ENCODE peak calls at places on chromosomes 2 and 18, in four cellular contexts. E is lung, Z is mesenchymal stem cell, U is body of pancreas. Q is an unnamed sample.

GRCh38 chr2:196568506-196568905 is 71.0 kb upstream of the CCDC150 start:
- DNase-seq in E (no peak), Z (no peak), U (no peak), Q (no peak)

GRCh38 chr2:238900511-238900910 is 52.6 kb downstream of the TWIST2 start:
- DNase-seq in E (no peak), Z (peak; percentile 34), U (no peak), Q (no peak)

GRCh38 chr2:71220743-71221142 is 6.2 kb downstream of the PAIP2B start:
- DNase-seq in E (no peak), Z (no peak), U (no peak), Q (no peak)

GRCh38 chr2:59307196-59307595 is 1066.1 kb upstream of the FANCL start:
- DNase-seq in E (no peak), Z (no peak), U (no peak), Q (no peak)

GRCh38 chr2:238810321-238810720 is 37.6 kb upstream of the TWIST2 start:
- DNase-seq in E (no peak), Z (no peak), U (no peak), Q (no peak)

GRCh38 chr2:219639356-219639755 is 11.9 kb downstream of the SLC4A3 start:
- DNase-seq in E (no peak), Z (no peak), U (no peak), Q (no peak)

GRCh38 chr2:100427627-100428258 is 10.3 kb upstream of the CHST10 start:
- DNase-seq in E (peak; percentile 57), Z (peak; percentile 45), U (peak; percentile 60), Q (peak; percentile 63)

GRCh38 chr2:86068098-86069047 is 37.3 kb downstream of the POLR1A start:
- DNase-seq in E (no peak), Z (peak; percentile 44), U (peak; percentile 42), Q (peak; percentile 51)

GRCh38 chr2:168146892-168147810 is 100.2 kb downstream of the STK39 start:
- DNase-seq in E (no peak), Z (no peak), U (no peak), Q (no peak)

GRCh38 chr2:128302011-128302743 is 16.5 kb downstream of the HS6ST1 start:
- DNase-seq in E (no peak), Z (no peak), U (no peak), Q (no peak)

GRCh38 chr18:7466190-7466589 is 100.9 kb upstream of the PTPRM start:
- DNase-seq in E (no peak), Z (no peak), U (no peak), Q (no peak)

GRCh38 chr2:202164409-202164808 is 74.0 kb downstream of the SUMO1 start:
- DNase-seq in E (no peak), Z (no peak), U (no peak), Q (no peak)

GRCh38 chr2:237565974-237566373 is 400 bp upstream of the PRLH start:
- DNase-seq in E (no peak), Z (no peak), U (no peak), Q (no peak)

GRCh38 chr18:13889661-13890060 is 25.7 kb downstream of the MC2R start:
- DNase-seq in E (no peak), Z (no peak), U (no peak), Q (no peak)

GRCh38 chr2:42125887-42126594 is 43.1 kb upstream of the EML4 start:
- DNase-seq in E (no peak), Z (no peak), U (no peak), Q (no peak)

GRCh38 chr2:161136696-161137324 is 23.4 kb upstream of the TANK start:
- DNase-seq in E (no peak), Z (peak; percentile 95), U (no peak), Q (peak; percentile 77)

GRCh38 chr2:122543815-122544214 is 788.4 kb downstream of the TSN start:
- DNase-seq in E (no peak), Z (no peak), U (no peak), Q (no peak)

GRCh38 chr2:104120144-104120543 is 733.8 kb upstream of the POU3F3 start:
- DNase-seq in E (no peak), Z (no peak), U (no peak), Q (no peak)

GRCh38 chr2:106562826-106563594 is 75.8 kb downstream of the CD8B2 start:
- DNase-seq in E (no peak), Z (no peak), U (no peak), Q (no peak)

GRCh38 chr2:8159966-8160603 is 521.8 kb upstream of the ID2 start:
- DNase-seq in E (no peak), Z (no peak), U (no peak), Q (peak; percentile 81)

GRCh38 chr2:201837824-201838340 is 31.5 kb downstream of the CDK15 start:
- DNase-seq in E (no peak), Z (no peak), U (no peak), Q (no peak)

GRCh38 chr2:16664809-16665745 is 557 bp downstream of the CYRIA start:
- DNase-seq in E (no peak), Z (no peak), U (no peak), Q (no peak)

GRCh38 chr2:16663121-16663905 is 2.3 kb downstream of the CYRIA start:
- DNase-seq in E (no peak), Z (peak; percentile 36), U (no peak), Q (peak; percentile 61)

GRCh38 chr2:16664052-16664731 is 1.4 kb downstream of the CYRIA start:
- DNase-seq in E (peak; percentile 66), Z (peak; percentile 96), U (peak; percentile 52), Q (peak; percentile 75)

GRCh38 chr2:16665746-16666452 is at the start of gene CYRIA:
- DNase-seq in E (peak; percentile 60), Z (peak; percentile 61), U (peak; percentile 60), Q (peak; percentile 73)

GRCh38 chr2:16666453-16666801 is 793 bp upstream of the CYRIA start:
- DNase-seq in E (no peak), Z (peak; percentile 80), U (no peak), Q (no peak)
- H3K4me3 ChIP-seq in E (no peak overlapping the region), Z (peak overlapping the region; percentile 80), U (no peak overlapping the region), Q (peak overlapping the region; percentile 64)

GRCh38 chr18:67354091-67354490 is 162.4 kb downstream of the DSEL start:
- DNase-seq in E (no peak), Z (no peak), U (no peak), Q (no peak)

GRCh38 chr18:67359868-67360838 is 156.4 kb downstream of the DSEL start:
- DNase-seq in E (no peak), Z (peak; percentile 98), U (peak; percentile 65), Q (no peak)

GRCh38 chr18:67358947-67359346 is 157.6 kb downstream of the DSEL start:
- DNase-seq in E (no peak), Z (no peak), U (no peak), Q (no peak)

DNA sequence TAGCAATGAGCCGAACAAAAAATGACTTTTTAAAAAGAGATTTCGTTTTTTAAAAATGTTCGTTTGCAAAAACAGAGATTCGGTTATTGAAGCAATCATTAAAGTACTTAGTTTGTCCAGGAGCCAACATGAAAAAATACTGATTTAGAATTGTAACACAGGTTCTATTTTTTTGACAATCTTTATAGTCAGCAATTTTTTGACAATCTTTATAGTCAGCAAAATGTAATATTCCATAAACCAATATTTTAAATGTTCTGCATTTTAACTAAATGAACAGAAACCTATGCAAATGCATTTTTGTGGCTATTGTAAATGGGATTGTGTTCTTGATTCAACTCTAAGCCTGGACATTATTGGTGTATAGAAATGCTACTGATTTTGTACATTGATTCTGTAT is 161.8 kb downstream of the DSEL start:
- DNase-seq in E (no peak), Z (no peak), U (no peak), Q (no peak)
- H3K4me1 ChIP-seq in E (no peaks in the 10 kb centered on the region), Z (no peaks in the 10 kb centered on the region), U (no peaks in the 10 kb centered on the region), Q (no peaks in the 10 kb centered on the region)

DNA sequence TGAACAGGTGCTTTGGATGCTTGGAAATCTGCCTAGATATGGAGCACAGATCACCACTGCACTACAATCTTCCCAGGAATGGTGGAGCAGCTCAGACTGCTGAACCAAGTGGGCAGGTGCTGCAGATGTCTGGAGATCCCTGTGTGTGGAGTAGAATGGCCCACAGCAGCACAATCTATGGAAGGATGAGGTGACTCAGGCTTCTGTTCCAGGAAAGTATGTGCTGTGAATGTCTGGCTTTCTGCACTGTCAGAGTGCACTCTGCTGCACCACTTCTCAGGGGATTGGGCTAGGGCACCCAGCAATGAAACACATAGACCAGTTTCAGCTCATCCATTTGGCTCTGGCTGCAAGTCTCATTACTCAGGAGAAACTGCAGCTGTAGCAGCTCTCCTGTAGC is 865.4 kb upstream of the NXPH2 start:
- DNase-seq in E (no peak), Z (no peak), U (no peak), Q (no peak)
- H3K9me3 ChIP-seq in E (peaks cover 15% of the 10 kb centered on the region), Z (peaks cover 39% of the 10 kb centered on the region), U (no peaks in the 10 kb centered on the region), Q (no peaks in the 10 kb centered on the region)

GRCh38 chr2:75200140-75200985 is 1.0 kb upstream of the TACR1 start:
- DNase-seq in E (peak; percentile 48), Z (peak; percentile 50), U (peak; percentile 81), Q (no peak)
- H3K4me3 ChIP-seq in E (no peak overlapping the region), Z (peak overlapping the region; percentile 80), U (no peak overlapping the region), Q (no peak overlapping the region)

DNA sequence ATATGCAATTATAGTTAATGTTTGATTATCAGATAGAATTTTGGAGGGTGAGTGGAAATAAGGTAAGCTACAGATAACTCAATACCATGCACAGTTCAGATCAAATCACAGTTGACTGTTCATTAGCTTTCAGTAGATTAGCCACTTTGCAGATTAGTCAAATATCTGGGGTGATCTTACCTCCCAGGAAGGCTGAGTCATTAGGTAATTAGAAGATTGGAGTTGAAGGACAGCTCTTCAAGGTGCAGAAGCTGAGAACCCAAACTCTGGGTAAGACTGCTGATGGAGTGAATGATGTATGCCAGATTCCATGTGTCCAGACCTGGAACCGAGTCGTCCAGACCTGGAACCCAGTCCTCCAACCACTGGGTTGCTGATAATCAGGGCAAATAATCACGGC is 262.8 kb upstream of the UBE2E3 start:
- DNase-seq in E (no peak), Z (no peak), U (no peak), Q (no peak)
- H3K4me1 ChIP-seq in E (no peaks in the 10 kb centered on the region), Z (no peaks in the 10 kb centered on the region), U (no peaks in the 10 kb centered on the region), Q (no peaks in the 10 kb centered on the region)

GRCh38 chr2:13581471-13581870 is 864.7 kb downstream of the TRIB2 start:
- DNase-seq in E (no peak), Z (no peak), U (no peak), Q (no peak)

GRCh38 chr2:13578547-13578946 is 861.8 kb downstream of the TRIB2 start:
- DNase-seq in E (no peak), Z (no peak), U (no peak), Q (no peak)

GRCh38 chr2:13585732-13586131 is 869.0 kb downstream of the TRIB2 start:
- DNase-seq in E (no peak), Z (no peak), U (no peak), Q (no peak)

GRCh38 chr2:13584020-13584419 is 867.3 kb downstream of the TRIB2 start:
- DNase-seq in E (no peak), Z (no peak), U (no peak), Q (no peak)

DNA sequence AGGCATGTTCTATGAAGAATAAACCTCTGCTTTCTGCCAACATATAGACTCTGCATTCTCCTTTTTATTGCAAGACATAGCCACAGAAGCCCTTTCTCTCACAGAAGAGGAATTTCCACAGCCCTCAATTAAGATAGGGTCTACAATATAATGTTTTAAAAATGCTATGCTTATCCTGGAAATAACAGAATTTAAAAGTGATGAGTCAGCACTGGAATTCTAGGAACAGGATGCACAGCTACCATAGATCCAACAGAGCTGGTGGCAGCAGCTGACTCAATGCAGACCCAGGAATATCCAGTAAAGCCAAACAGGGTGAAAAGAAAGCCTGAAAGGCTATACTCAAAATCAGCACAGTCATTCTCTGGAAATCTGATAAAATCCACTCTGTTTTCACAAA is 866.9 kb downstream of the TRIB2 start:
- DNase-seq in E (no peak), Z (no peak), U (no peak), Q (no peak)
- H3K9me3 ChIP-seq in E (peaks cover 1% of the 10 kb centered on the region), Z (no peaks in the 10 kb centered on the region), U (no peaks in the 10 kb centered on the region), Q (no peaks in the 10 kb centered on the region)